ENCODE peak calls at places on chromosomes 4 and X, in nine cellular contexts. K is heart right ventricle; L is sigmoid colon; Z is CD4-positive, alpha-beta T cell; T is body of pancreas; F is pancreas; M is upper lobe of right lung; I is GM13977; A is AG09309. V is an unnamed sample.

GRCh38 chr4:67885727-67886126 is 1.9 kb upstream of the TMPRSS11D start:
- DNase-seq in K (no peak), L (no peak), Z (no peak), T (no peak), F (no peak), M (no peak), I (no peak), A (peak; percentile 46), V (no peak)

GRCh38 chr4:152643153-152644035 is 36.4 kb downstream of the TMEM154 start:
- DNase-seq in K (no peak), L (no peak), Z (no peak), T (peak; percentile 17), F (no peak), M (no peak), I (peak; percentile 66), A (no peak), V (peak; percentile 77)

GRCh38 chrX:96538104-96538725 is 146.4 kb upstream of the DIAPH2 start:
- DNase-seq in K (no peak), L (no peak), Z (no peak), T (peak; percentile 55), F (no peak), M (no peak), I (no peak), A (no peak), V (no peak)

GRCh38 chrX:152884171-152884570 is 13.7 kb upstream of the ZNF185 start:
- DNase-seq in K (no peak), L (no peak), Z (no peak), T (no peak), F (no peak), M (no peak), I (no peak), A (no peak), V (no peak)

GRCh38 chr4:85246055-85246454 is 228.9 kb upstream of the ARHGAP24 start:
- DNase-seq in K (no peak), L (no peak), Z (no peak), T (no peak), F (peak; percentile 30), M (peak; percentile 60), I (no peak), A (no peak), V (no peak)

GRCh38 chrX:80011522-80011921 is 3.0 kb upstream of the TBX22 start:
- DNase-seq in K (no peak), L (no peak), Z (no peak), T (no peak), F (no peak), M (no peak), I (no peak), A (no peak), V (no peak)

GRCh38 chrX:155094468-155095061 is 23.3 kb downstream of the BRCC3 start:
- DNase-seq in K (no peak), L (no peak), Z (peak; percentile 1), T (peak; percentile 25), F (no peak), M (no peak), I (no peak), A (no peak), V (no peak)

GRCh38 chrX:82757614-82758013 is 750.5 kb upstream of the POU3F4 start:
- DNase-seq in K (no peak), L (no peak), Z (no peak), T (no peak), F (no peak), M (no peak), I (no peak), A (no peak), V (no peak)

GRCh38 chr4:56907009-56907408 is 691 bp upstream of the REST start:
- DNase-seq in K (no peak), L (no peak), Z (no peak), T (peak; percentile 5), F (no peak), M (no peak), I (peak; percentile 31), A (no peak), V (no peak)

GRCh38 chr4:86032476-86033022 is 327.3 kb downstream of the MAPK10 start:
- DNase-seq in K (no peak), L (peak; percentile 59), Z (no peak), T (peak; percentile 19), F (no peak), M (no peak), I (no peak), A (peak; percentile 95), V (no peak)

DNA sequence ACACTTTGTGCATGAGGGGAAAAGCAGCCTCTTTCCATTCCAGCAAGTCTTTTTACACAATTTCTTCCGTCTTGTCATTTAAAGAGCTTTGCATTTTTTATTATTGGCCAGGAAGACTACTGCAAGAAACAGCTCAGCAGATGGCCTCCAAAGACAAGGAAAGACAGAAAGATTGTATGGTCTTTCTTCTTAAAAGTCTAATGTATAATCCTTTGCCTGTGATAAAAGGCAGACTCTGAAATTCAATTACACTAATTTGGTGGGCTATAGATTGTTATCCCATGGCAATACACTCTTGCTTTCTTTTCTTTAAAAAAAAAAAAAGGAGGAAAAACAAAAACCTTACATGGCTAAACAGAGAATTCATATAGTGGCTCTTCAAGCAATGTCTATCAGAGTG is 5.9 kb downstream of the CAPN6 start:
- DNase-seq in K (no peak), L (no peak), Z (no peak), T (no peak), F (no peak), M (no peak), I (no peak), A (no peak), V (no peak)
- TF ChIP-seq CTCF in K (no peak), L (no peak), Z (no peak), T (no peak), F (no peak), M (no peak), I (no peak), A (no peak), V (no peak)

GRCh38 chrX:24478516-24478915 is 13.4 kb downstream of the PDK3 start:
- DNase-seq in K (no peak), L (no peak), Z (no peak), T (no peak), F (no peak), M (no peak), I (no peak), A (no peak), V (no peak)
- TF ChIP-seq CTCF in K (no peak), L (no peak), Z (no peak), T (no peak), F (no peak), M (no peak), I (no peak), A (no peak), V (no peak)

DNA sequence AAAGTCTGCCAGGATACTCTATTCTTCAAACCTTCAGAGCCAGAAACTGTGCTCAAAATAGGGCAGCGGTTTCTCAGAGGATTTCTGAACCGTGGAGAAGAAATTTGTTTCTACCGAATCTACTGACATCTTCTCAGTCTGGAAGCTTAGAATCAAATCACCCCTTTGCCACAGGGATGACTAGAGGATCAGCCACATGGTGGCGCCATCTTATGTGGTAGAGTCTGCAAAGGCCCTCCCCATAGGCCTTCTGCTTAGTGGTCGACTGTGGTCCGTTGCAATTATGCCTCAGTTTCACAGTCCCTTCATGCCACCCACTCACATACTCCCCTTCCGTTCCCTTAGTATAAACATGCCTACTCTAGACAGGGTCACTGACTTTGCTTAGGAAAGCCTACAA is 680.7 kb upstream of the SPANXN1 start:
- DNase-seq in K (no peak), L (no peak), Z (no peak), T (no peak), F (no peak), M (no peak), I (no peak), A (no peak), V (no peak)
- TF ChIP-seq CTCF in K (no peak), L (no peak), Z (no peak), T (no peak), F (no peak), M (no peak), I (no peak), A (no peak), V (no peak)

GRCh38 chrX:31266172-31267076 is 194.6 kb upstream of the FTHL17 start:
- DNase-seq in K (peak; percentile 66), L (peak; percentile 75), Z (no peak), T (peak; percentile 68), F (peak; percentile 83), M (peak; percentile 82), I (peak; percentile 78), A (no peak), V (peak; percentile 73)
- TF ChIP-seq CTCF in K (no peak), L (no peak), Z (no peak), T (no peak), F (no peak), M (no peak), I (no peak), A (no peak), V (no peak)

GRCh38 chr4:123554819-123555499 is 158.4 kb downstream of the SPRY1 start:
- DNase-seq in K (no peak), L (no peak), Z (no peak), T (peak; percentile 12), F (no peak), M (no peak), I (no peak), A (no peak), V (no peak)

GRCh38 chr4:123555500-123556273 is 159.1 kb downstream of the SPRY1 start:
- DNase-seq in K (peak; percentile 75), L (peak; percentile 92), Z (no peak), T (peak; percentile 96), F (peak; percentile 92), M (peak; percentile 87), I (no peak), A (peak; percentile 39), V (no peak)

GRCh38 chr4:123553279-123553678 is 156.7 kb downstream of the SPRY1 start:
- DNase-seq in K (no peak), L (no peak), Z (no peak), T (no peak), F (no peak), M (no peak), I (no peak), A (no peak), V (no peak)

GRCh38 chr4:123554263-123554662 is 157.7 kb downstream of the SPRY1 start:
- DNase-seq in K (no peak), L (no peak), Z (no peak), T (no peak), F (no peak), M (no peak), I (no peak), A (no peak), V (no peak)

GRCh38 chr4:123553733-123554132 is 157.1 kb downstream of the SPRY1 start:
- DNase-seq in K (no peak), L (no peak), Z (no peak), T (no peak), F (no peak), M (no peak), I (no peak), A (no peak), V (no peak)
- TF ChIP-seq CTCF in K (no peak), L (no peak), Z (no peak), T (no peak), F (no peak), M (no peak), I (no peak), A (no peak), V (no peak)

DNA sequence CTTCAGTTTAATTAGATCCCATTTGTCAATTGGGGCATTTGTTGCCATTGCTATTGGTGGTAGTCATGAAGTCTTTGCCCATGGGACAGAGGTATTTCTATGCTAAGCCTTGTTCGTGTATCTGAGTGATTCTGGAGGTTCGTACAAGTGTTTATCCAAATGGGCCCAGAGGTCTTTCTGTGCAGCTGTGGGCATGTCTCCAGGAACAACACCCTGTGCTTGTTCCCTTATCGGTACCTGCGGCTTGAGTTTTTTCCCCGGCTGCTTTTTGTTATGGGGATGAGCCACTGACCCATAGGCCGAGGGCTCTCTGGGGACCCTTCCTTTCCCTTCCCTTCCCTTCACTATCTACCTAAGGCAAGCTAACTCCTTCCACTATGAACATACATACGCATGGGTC is 81.4 kb upstream of the WDR1 start:
- DNase-seq in K (no peak), L (no peak), Z (no peak), T (no peak), F (no peak), M (no peak), I (no peak), A (no peak), V (no peak)
- TF ChIP-seq CTCF in K (no peak), L (no peak), Z (no peak), T (no peak), F (no peak), M (no peak), I (no peak), A (no peak), V (no peak)

V was measured in GM10248.